ENCODE peak calls at places on chromosomes 4 and X, in six cellular contexts. One of them, this sample, is unnamed.

GRCh38 chr4:107719211-107719926 is 665 bp downstream of the PAPSS1 start:
- DNase-seq in AG10803: peak
- DNase-seq in H7: no peak
- DNase-seq in ELF-1: no peak
- DNase-seq in SW 1271: peak
- DNase-seq in coronary artery: peak
- DNase-seq in this sample: peak

GRCh38 chrX:49198540-49199314 is 1.3 kb downstream of the SYP start:
- DNase-seq in H7: no peak
- DNase-seq in AG10803: no peak
- DNase-seq in ELF-1: no peak
- DNase-seq in SW 1271: no peak
- DNase-seq in coronary artery: no peak
- DNase-seq in this sample: no peak

GRCh38 chr4:98728433-98728832 is 70.0 kb upstream of the TSPAN5 start:
- DNase-seq in coronary artery: no peak
- DNase-seq in SW 1271: no peak
- DNase-seq in ELF-1: peak
- DNase-seq in AG10803: peak
- DNase-seq in H7: no peak
- DNase-seq in this sample: peak

GRCh38 chrX:134543201-134543797 is 83.3 kb downstream of the HPRT1 start:
- DNase-seq in coronary artery: no peak
- DNase-seq in ELF-1: no peak
- DNase-seq in AG10803: peak
- DNase-seq in SW 1271: no peak
- DNase-seq in H7: peak
- DNase-seq in this sample: no peak

GRCh38 chr4:141339386-141339785 is 118.7 kb downstream of the ZNF330 start:
- DNase-seq in AG10803: no peak
- DNase-seq in ELF-1: no peak
- DNase-seq in H7: no peak
- DNase-seq in SW 1271: no peak
- DNase-seq in coronary artery: no peak
- DNase-seq in this sample: no peak

GRCh38 chrX:119990995-119991787 is 47.6 kb upstream of the NKAP start:
- DNase-seq in AG10803: no peak
- DNase-seq in coronary artery: no peak
- DNase-seq in ELF-1: peak
- DNase-seq in SW 1271: no peak
- DNase-seq in H7: peak
- DNase-seq in this sample: no peak

GRCh38 chr4:74874785-74875367 is 58.0 kb upstream of the PARM1 start:
- DNase-seq in AG10803: peak
- DNase-seq in H7: peak
- DNase-seq in ELF-1: peak
- DNase-seq in coronary artery: no peak
- DNase-seq in SW 1271: peak
- DNase-seq in this sample: peak

GRCh38 chrX:151815461-151815860 is 80.9 kb downstream of the CNGA2 start:
- DNase-seq in AG10803: peak
- DNase-seq in H7: no peak
- DNase-seq in SW 1271: no peak
- DNase-seq in ELF-1: no peak
- DNase-seq in coronary artery: no peak
- DNase-seq in this sample: peak

GRCh38 chrX:30613736-30614135 is 36.2 kb upstream of the TASL start:
- DNase-seq in coronary artery: no peak
- DNase-seq in AG10803: no peak
- DNase-seq in H7: no peak
- DNase-seq in SW 1271: no peak
- DNase-seq in ELF-1: no peak
- DNase-seq in this sample: no peak

GRCh38 chrX:153649178-153649914 is 2.3 kb downstream of the DUSP9 start:
- DNase-seq in AG10803: no peak
- DNase-seq in ELF-1: peak
- DNase-seq in H7: peak
- DNase-seq in SW 1271: no peak
- DNase-seq in coronary artery: no peak
- DNase-seq in this sample: peak

GRCh38 chr4:4608214-4608537 is 66.3 kb upstream of the STX18 start:
- DNase-seq in coronary artery: peak
- DNase-seq in SW 1271: no peak
- DNase-seq in H7: no peak
- DNase-seq in AG10803: no peak
- DNase-seq in ELF-1: no peak
- DNase-seq in this sample: no peak

GRCh38 chr4:71209161-71209560 is 129.7 kb upstream of the SLC4A4 start:
- DNase-seq in H7: no peak
- DNase-seq in ELF-1: no peak
- DNase-seq in SW 1271: no peak
- DNase-seq in coronary artery: no peak
- DNase-seq in AG10803: peak
- DNase-seq in this sample: peak

GRCh38 chr4:184473515-184474260 is 662 bp downstream of the IRF2 start:
- DNase-seq in coronary artery: no peak
- DNase-seq in H7: peak
- DNase-seq in AG10803: peak
- DNase-seq in ELF-1: peak
- DNase-seq in SW 1271: peak
- DNase-seq in this sample: peak

GRCh38 chr4:15779336-15779735 is 1.2 kb downstream of the CD38 start:
- DNase-seq in H7: peak
- DNase-seq in coronary artery: no peak
- DNase-seq in AG10803: peak
- DNase-seq in SW 1271: no peak
- DNase-seq in ELF-1: peak
- DNase-seq in this sample: peak

GRCh38 chrX:47156611-47157520 is 11.8 kb downstream of the RBM10 start:
- DNase-seq in SW 1271: no peak
- DNase-seq in ELF-1: no peak
- DNase-seq in AG10803: no peak
- DNase-seq in H7: peak
- DNase-seq in coronary artery: no peak
- DNase-seq in this sample: no peak

GRCh38 chr4:8236920-8237195 is 32.7 kb upstream of the HTRA3 start:
- DNase-seq in SW 1271: no peak
- DNase-seq in ELF-1: no peak
- DNase-seq in H7: peak
- DNase-seq in AG10803: no peak
- DNase-seq in coronary artery: no peak
- DNase-seq in this sample: no peak

GRCh38 chrX:20217279-20217678 is 49.4 kb downstream of the RPS6KA3 start:
- DNase-seq in H7: no peak
- DNase-seq in ELF-1: no peak
- DNase-seq in SW 1271: peak
- DNase-seq in coronary artery: no peak
- DNase-seq in AG10803: peak
- DNase-seq in this sample: peak

GRCh38 chr4:123783091-123783765 is 386.6 kb downstream of the SPRY1 start:
- DNase-seq in ELF-1: no peak
- DNase-seq in AG10803: peak
- DNase-seq in coronary artery: no peak
- DNase-seq in H7: no peak
- DNase-seq in SW 1271: no peak
- DNase-seq in this sample: peak

GRCh38 chr4:23105759-23106370 is 413.1 kb downstream of the GBA3 start:
- DNase-seq in H7: no peak
- DNase-seq in AG10803: no peak
- DNase-seq in ELF-1: no peak
- DNase-seq in coronary artery: no peak
- DNase-seq in SW 1271: no peak
- DNase-seq in this sample: no peak

GRCh38 chr4:5220028-5220427 is 168.7 kb downstream of the STK32B start:
- DNase-seq in H7: peak
- DNase-seq in ELF-1: peak
- DNase-seq in coronary artery: no peak
- DNase-seq in SW 1271: no peak
- DNase-seq in AG10803: no peak
- DNase-seq in this sample: no peak

GRCh38 chr4:39591290-39591689 is 47.4 kb downstream of the SMIM14 start:
- DNase-seq in SW 1271: no peak
- DNase-seq in H7: no peak
- DNase-seq in ELF-1: no peak
- DNase-seq in AG10803: no peak
- DNase-seq in coronary artery: no peak
- DNase-seq in this sample: peak

GRCh38 chrX:34521563-34521962 is 135.5 kb downstream of the TMEM47 start:
- DNase-seq in AG10803: no peak
- DNase-seq in H7: peak
- DNase-seq in SW 1271: no peak
- DNase-seq in ELF-1: peak
- DNase-seq in coronary artery: no peak
- DNase-seq in this sample: no peak

GRCh38 chr4:7352486-7352885 is 82.2 kb downstream of the PSAPL1 start:
- DNase-seq in coronary artery: no peak
- DNase-seq in ELF-1: no peak
- DNase-seq in H7: no peak
- DNase-seq in AG10803: no peak
- DNase-seq in SW 1271: no peak
- DNase-seq in this sample: no peak

GRCh38 chrX:80550722-80551121 is 130.5 kb downstream of the TENT5D start:
- DNase-seq in coronary artery: no peak
- DNase-seq in SW 1271: no peak
- DNase-seq in H7: no peak
- DNase-seq in AG10803: no peak
- DNase-seq in ELF-1: peak
- DNase-seq in this sample: no peak

GRCh38 chrX:50827996-50828395 is 14.0 kb upstream of the SHROOM4 start:
- DNase-seq in ELF-1: peak
- DNase-seq in SW 1271: no peak
- DNase-seq in AG10803: peak
- DNase-seq in coronary artery: no peak
- DNase-seq in H7: no peak
- DNase-seq in this sample: no peak

GRCh38 chrX:18377802-18378201 is 23.3 kb upstream of the SCML2 start:
- DNase-seq in H7: peak
- DNase-seq in coronary artery: no peak
- DNase-seq in SW 1271: no peak
- DNase-seq in ELF-1: peak
- DNase-seq in AG10803: peak
- DNase-seq in this sample: peak

GRCh38 chrX:131792356-131792749 is 230.7 kb upstream of the STK26 start:
- DNase-seq in H7: no peak
- DNase-seq in coronary artery: peak
- DNase-seq in ELF-1: peak
- DNase-seq in AG10803: peak
- DNase-seq in SW 1271: peak
- DNase-seq in this sample: peak

GRCh38 chr4:8294775-8295174 is 25.2 kb downstream of the HTRA3 start:
- DNase-seq in coronary artery: no peak
- DNase-seq in ELF-1: no peak
- DNase-seq in AG10803: no peak
- DNase-seq in H7: no peak
- DNase-seq in SW 1271: no peak
- DNase-seq in this sample: no peak

GRCh38 chr4:157664726-157665125 is 444.2 kb downstream of the GRIA2 start:
- DNase-seq in AG10803: peak
- DNase-seq in coronary artery: no peak
- DNase-seq in SW 1271: no peak
- DNase-seq in H7: no peak
- DNase-seq in ELF-1: no peak
- DNase-seq in this sample: peak

GRCh38 chr4:91089194-91089593 is 962.0 kb downstream of the CCSER1 start:
- DNase-seq in H7: no peak
- DNase-seq in AG10803: no peak
- DNase-seq in coronary artery: no peak
- DNase-seq in SW 1271: no peak
- DNase-seq in ELF-1: peak
- DNase-seq in this sample: no peak

GRCh38 chr4:154511990-154512389 is 20.4 kb upstream of the DCHS2 start:
- DNase-seq in ELF-1: no peak
- DNase-seq in AG10803: no peak
- DNase-seq in H7: no peak
- DNase-seq in SW 1271: no peak
- DNase-seq in coronary artery: no peak
- DNase-seq in this sample: no peak

GRCh38 chr4:183287677-183288076 is 32.4 kb downstream of the CLDN22 start:
- DNase-seq in coronary artery: no peak
- DNase-seq in AG10803: no peak
- DNase-seq in ELF-1: no peak
- DNase-seq in H7: no peak
- DNase-seq in SW 1271: no peak
- DNase-seq in this sample: no peak

GRCh38 chrX:115030635-115031034 is 13.2 kb upstream of the IL13RA2 start:
- DNase-seq in SW 1271: no peak
- DNase-seq in coronary artery: no peak
- DNase-seq in ELF-1: no peak
- DNase-seq in AG10803: no peak
- DNase-seq in H7: no peak
- DNase-seq in this sample: no peak

GRCh38 chr4:91373546-91373945 is 930.2 kb upstream of the GRID2 start:
- DNase-seq in AG10803: no peak
- DNase-seq in ELF-1: no peak
- DNase-seq in coronary artery: no peak
- DNase-seq in SW 1271: no peak
- DNase-seq in H7: no peak
- DNase-seq in this sample: no peak

GRCh38 chrX:15336023-15336413 is 695 bp upstream of the PIGA start:
- DNase-seq in H7: peak
- DNase-seq in SW 1271: peak
- DNase-seq in AG10803: peak
- DNase-seq in ELF-1: peak
- DNase-seq in coronary artery: no peak
- DNase-seq in this sample: peak

GRCh38 chrX:11329016-11329415 is 35.8 kb downstream of the AMELX start:
- DNase-seq in H7: no peak
- DNase-seq in coronary artery: no peak
- DNase-seq in ELF-1: no peak
- DNase-seq in AG10803: no peak
- DNase-seq in SW 1271: no peak
- DNase-seq in this sample: peak

GRCh38 chr4:20839957-20840356 is 139.7 kb downstream of the PACRGL start:
- DNase-seq in H7: no peak
- DNase-seq in coronary artery: no peak
- DNase-seq in AG10803: peak
- DNase-seq in ELF-1: no peak
- DNase-seq in SW 1271: peak
- DNase-seq in this sample: peak

GRCh38 chr4:71221510-71222466 is 117.0 kb upstream of the SLC4A4 start:
- DNase-seq in SW 1271: no peak
- DNase-seq in coronary artery: no peak
- DNase-seq in AG10803: no peak
- DNase-seq in H7: no peak
- DNase-seq in ELF-1: no peak
- DNase-seq in this sample: no peak

GRCh38 chrX:97854071-97854470 is 970.4 kb downstream of the RPA4 start:
- DNase-seq in ELF-1: no peak
- DNase-seq in AG10803: no peak
- DNase-seq in coronary artery: no peak
- DNase-seq in SW 1271: no peak
- DNase-seq in H7: no peak
- DNase-seq in this sample: no peak

This sample was measured in fibroblast of the aortic adventitia.